ENCODE peak calls at places on chromosomes 3 and 15, in five cellular contexts. J is DMS79 treated with DMSO at 0.1 percent for 48 hours; E is stimulated activated CD8-positive, alpha-beta memory T cell treated with anti-CD3 and anti-CD28 coated beads, Interleukin-15, amount 100 ng/mL, for 1 hour; H is hypothalamus; L is stomach. Y is an unnamed sample.

GRCh38 chr3:69094467-69095205 is 9.9 kb downstream of the ARL6IP5 start:
- DNase-seq in J (no peak), E (no peak), H (no peak), L (no peak), Y (no peak)

GRCh38 chr3:41200669-41201021 is 1.3 kb downstream of the CTNNB1 start:
- DNase-seq in J (no peak), E (no peak), H (peak), L (no peak), Y (no peak)

GRCh38 chr3:100463002-100463401 is 29.4 kb upstream of the TMEM45A start:
- DNase-seq in J (peak), E (no peak), H (peak), L (no peak), Y (no peak)

GRCh38 chr3:52431459-52432223 is 13.3 kb downstream of the SEMA3G start:
- DNase-seq in J (no peak), E (no peak), H (no peak), L (no peak), Y (no peak)

GRCh38 chr15:34336947-34337556 is 529 bp downstream of the SLC12A6 start:
- DNase-seq in J (no peak), E (no peak), H (no peak), L (no peak), Y (no peak)

GRCh38 chr3:40152482-40153133 is 156.9 kb upstream of the EIF1B start:
- DNase-seq in J (peak), E (no peak), H (no peak), L (no peak), Y (peak)

GRCh38 chr3:121661376-121661775 is 673 bp upstream of the HCLS1 start:
- DNase-seq in J (no peak), E (no peak), H (no peak), L (no peak), Y (no peak)

GRCh38 chr3:154926721-154927120 is 153.4 kb upstream of the MME start:
- DNase-seq in J (no peak), E (no peak), H (no peak), L (no peak), Y (no peak)